ENCODE peak calls at places on chromosomes 11 and 22, in six cellular contexts. W, C, U, A, D and G are unnamed samples.

GRCh38 chr22:28978863-28979799 is 82.5 kb downstream of the C22orf31 start:
- DNase-seq in W (no peak), D (no peak), C (no peak), A (no peak), U (no peak), G (no peak)

GRCh38 chr11:5234390-5234834 is at the start of gene HBD:
- DNase-seq in C (no peak), W (no peak), U (no peak), A (no peak), D (no peak), G (no peak)

GRCh38 chr11:27902981-27903624 is 202.8 kb upstream of the BDNF start:
- DNase-seq in W (no peak), C (no peak), U (no peak), D (no peak), A (no peak), G (no peak)

GRCh38 chr22:38870312-38870741 is 1.7 kb downstream of the CBX6 start:
- DNase-seq in A (peak; percentile 78), C (peak; percentile 71), U (peak; percentile 45), W (peak; percentile 50), D (no peak), G (no peak)

GRCh38 chr22:49998718-49999062 is 13.9 kb downstream of the IL17REL start:
- DNase-seq in D (no peak), U (no peak), A (no peak), W (no peak), C (no peak), G (no peak)

GRCh38 chr22:33023119-33023827 is 34.9 kb downstream of the SYN3 start:
- DNase-seq in C (no peak), U (no peak), A (no peak), D (no peak), W (no peak), G (no peak)

GRCh38 chr11:5364214-5364613 is 12.9 kb downstream of the OR51B6 start:
- DNase-seq in W (no peak), A (no peak), U (no peak), C (no peak), D (no peak), G (no peak)

GRCh38 chr11:8016396-8016949 is 29.3 kb downstream of the EIF3F start:
- DNase-seq in D (no peak), W (no peak), C (no peak), A (no peak), U (no peak), G (no peak)

GRCh38 chr11:15716550-15716949 is 601.8 kb downstream of the INSC start:
- DNase-seq in C (no peak), W (no peak), D (no peak), A (no peak), U (no peak), G (no peak)

GRCh38 chr11:83093634-83094033 is 21.9 kb upstream of the RAB30 start:
- DNase-seq in D (no peak), W (no peak), A (no peak), U (no peak), C (no peak), G (no peak)

GRCh38 chr11:124724854-124725718 is 14.7 kb upstream of the NRGN start:
- DNase-seq in D (no peak), U (peak; percentile 41), C (no peak), W (no peak), A (peak; percentile 62), G (no peak)

GRCh38 chr22:24094966-24095365 is 83.9 kb downstream of the CABIN1 start:
- DNase-seq in W (no peak), D (no peak), A (no peak), C (no peak), U (no peak), G (no peak)

GRCh38 chr11:27187848-27188621 is 147.4 kb downstream of the BBOX1 start:
- DNase-seq in D (no peak), U (no peak), W (no peak), A (no peak), C (no peak), G (no peak)

GRCh38 chr11:3609416-3610265 is 32.2 kb downstream of the ART5 start:
- DNase-seq in U (no peak), A (peak; percentile 13), W (no peak), D (no peak), C (peak; percentile 35), G (no peak)

DNA sequence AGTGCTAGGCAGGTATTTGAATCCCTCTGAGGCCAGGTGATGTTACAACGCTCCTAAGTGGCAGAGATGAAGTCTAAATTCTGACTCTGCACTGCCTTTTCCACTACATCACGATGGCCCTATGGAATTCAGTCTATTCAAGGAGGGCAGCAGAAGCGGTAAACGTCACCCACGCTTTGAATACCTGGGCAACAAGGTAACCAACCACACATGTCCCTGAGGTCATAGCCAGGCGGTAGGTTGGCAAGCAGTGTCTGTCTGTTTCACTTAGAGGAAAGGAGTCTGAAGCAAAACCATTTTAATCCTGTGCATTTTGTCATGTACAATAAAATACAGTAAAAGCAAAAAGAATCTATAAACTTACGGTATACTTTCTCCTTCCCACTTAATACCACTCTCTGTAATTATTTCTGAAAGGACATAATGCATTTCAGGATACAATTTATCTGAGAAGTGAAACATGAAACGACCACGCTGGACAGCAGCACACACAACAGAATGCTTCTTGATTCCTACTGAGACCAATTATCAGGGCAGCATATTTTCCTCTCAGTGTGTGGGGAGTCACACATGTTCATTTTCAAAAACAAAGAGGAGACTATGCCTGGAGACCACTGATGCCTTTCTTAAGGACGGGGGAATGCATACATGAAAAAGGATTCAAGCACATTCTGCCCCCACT is 51.3 kb downstream of the PRDM10 start:
- DNase-seq in C (no peak), A (no peak), D (no peak), W (no peak), U (no peak), G (no peak)
- TF ChIP-seq POLR2AphosphoS5 in C (no peak), A (no peak), D (no peak), W (no peak), U (no peak), G (no peak)

GRCh38 chr22:36239401-36240171 is at the start of gene APOL2:
- DNase-seq in C (peak; percentile 83), A (peak; percentile 94), W (peak; percentile 64), D (peak; percentile 77), U (peak; percentile 75), G (peak; percentile 67)
- TF ChIP-seq POLR2A in C (peak; percentile 73), A (peak; percentile 86), W (peak; percentile 37), D (peak; percentile 34), U (peak; percentile 69), G (peak; percentile 67)

DNA sequence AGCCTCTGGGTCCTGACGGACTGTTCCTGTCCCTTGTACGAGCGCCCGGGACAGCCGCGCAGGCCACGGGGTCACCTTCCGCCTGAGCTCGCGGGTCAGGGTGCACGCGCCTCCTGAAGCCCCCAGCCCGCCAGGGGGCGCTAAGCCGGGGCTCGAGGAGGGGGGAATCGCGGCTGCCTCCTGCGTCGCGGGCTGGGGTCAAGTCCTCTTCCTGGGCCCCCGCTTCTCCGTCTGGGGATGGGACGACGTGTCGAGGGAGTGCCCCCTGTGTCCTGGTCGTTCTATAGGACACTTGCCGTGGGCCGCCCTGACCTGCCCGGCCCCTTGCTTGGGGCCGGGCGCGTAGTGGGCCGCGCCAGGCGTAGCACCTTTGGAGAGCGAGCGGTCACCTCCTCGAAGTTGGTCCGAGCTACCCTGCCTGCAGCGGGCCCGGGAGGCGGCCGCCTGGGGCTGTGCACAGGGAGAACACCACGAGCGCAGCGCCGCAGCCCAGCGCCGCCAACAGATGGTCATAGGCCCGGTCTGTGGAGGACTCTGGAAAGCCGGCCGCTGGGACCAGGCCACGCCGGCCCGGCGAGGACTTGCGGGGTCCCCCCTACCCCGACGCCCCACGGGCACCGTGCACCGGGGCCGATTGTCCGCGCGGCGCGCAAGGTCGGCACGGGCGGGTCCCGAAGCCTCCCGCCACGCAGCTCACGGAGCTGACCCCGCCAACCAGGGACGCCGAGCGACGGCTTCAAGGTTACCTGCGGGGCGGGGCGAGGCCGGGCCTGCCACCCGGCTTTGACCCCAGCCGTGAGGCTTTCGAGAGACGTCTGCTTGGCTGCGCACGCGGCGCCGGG is 2.7 kb upstream of the WNT11 start:
- DNase-seq in W (peak; percentile 85), U (no peak), C (no peak), A (peak; percentile 56), D (no peak), G (peak; percentile 82)
- TF ChIP-seq POLR2AphosphoS5 in W (no peak), U (no peak), C (no peak), A (no peak), D (no peak), G (no peak)

DNA sequence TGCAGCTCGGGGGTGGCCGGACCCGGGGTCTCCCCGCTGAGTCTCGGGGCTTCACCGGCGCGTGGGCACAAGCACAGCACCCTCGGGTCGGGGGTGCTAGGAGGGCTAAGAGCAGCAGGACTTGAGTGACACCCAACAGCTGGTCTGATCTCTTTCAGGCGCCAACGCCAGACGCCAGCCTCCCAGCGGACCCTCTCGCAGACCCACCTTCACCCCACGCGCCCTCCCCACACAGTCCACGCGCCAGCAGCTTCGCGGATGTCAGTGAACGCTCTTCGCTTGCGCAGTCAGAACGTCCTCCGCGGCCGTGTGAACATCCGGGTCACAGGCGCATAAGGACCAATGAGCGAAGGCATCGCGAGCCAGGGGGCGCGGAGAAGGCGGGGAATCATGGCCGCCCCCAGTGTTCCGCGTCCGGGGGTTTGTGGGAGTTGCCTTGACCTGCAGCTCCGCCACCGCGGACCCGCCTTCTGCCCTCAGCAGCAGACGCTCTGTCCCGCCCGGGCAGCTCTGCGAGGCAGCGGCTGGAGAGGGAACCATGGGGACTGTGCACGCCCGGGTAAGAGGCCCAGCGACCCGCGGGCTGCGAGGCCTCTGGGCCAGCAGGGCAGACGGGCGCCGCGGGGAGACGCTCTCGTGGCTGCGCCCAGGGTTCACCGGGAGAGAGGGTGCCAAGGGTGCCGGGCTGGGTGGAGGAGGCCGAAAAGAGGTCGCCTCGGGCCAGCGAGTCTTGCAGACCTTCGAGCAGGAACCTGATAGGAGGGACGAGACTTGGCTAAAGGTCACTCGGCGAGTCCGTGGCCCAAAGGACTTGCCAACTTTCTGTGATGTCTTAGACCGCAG is at the start of gene SAMM50:
- DNase-seq in D (peak; percentile 54), W (peak; percentile 92), A (peak; percentile 87), C (peak; percentile 81), U (peak; percentile 77), G (peak; percentile 92)
- TF ChIP-seq POLR2A in D (no peak), W (peak; percentile 97), A (peak; percentile 95), C (peak; percentile 90), U (peak; percentile 99), G (peak; percentile 97)

GRCh38 chr11:1356007-1356435 is 33.7 kb upstream of the BRSK2 start:
- DNase-seq in D (no peak), W (no peak), A (no peak), C (no peak), U (no peak), G (no peak)
- TF ChIP-seq POLR2AphosphoS5 in D (no peak), W (no peak), A (no peak), C (no peak), U (no peak), G (no peak)

DNA sequence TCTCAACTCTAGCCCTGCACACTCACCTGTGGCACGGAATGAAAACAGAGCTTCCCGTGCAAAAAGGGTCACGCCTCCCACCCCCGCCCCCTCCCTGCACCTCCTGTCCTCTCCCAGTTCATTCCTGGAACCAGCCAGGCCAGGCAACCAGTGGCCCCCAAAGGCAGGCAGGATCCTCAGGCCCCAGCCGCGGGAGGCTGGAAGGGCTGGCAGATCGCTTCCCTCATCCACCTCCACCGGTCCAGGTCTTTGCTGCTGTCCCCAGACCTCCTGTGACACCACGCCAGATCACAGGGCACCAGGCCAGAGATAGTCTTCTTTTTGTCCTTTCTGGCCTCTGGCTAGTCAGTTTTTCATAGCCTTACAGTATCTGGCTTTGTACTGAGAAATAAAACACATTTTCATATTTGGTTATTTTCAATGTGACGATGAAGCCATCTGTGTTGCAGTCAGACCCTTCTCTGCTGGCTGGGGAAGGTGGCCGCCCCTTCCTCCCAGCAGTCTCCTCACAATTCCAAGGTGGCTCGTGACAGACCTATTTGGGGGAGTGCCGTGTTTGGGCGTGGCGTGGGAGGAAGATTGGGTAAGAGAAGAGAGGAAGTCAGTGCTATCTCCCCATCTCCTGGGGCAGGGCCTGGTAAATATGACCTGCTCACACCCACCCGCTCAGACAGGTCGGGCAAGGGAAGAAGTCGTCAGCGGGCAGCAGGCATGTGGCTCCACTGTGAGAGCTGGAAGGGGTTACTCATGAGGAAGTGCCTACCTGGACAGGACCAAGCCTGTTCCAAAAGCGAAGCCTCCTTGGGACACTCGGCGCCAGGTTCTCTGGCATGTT is 9.1 kb downstream of the SSH3 start:
- DNase-seq in U (no peak), C (no peak), W (no peak), A (no peak), D (no peak), G (no peak)
- TF ChIP-seq POLR2A in U (no peak), C (no peak), W (no peak), A (no peak), D (no peak), G (no peak)